ENCODE peak calls at places on chromosome X, in seven cellular contexts. I is OCI-LY7, Q is AG10803, X is osteocyte, B is SK-N-SH, W is mammary epithelial cell, V is WERI-Rb-1. N is an unnamed sample.

GRCh38 chrX:41507899-41508298 is 60.8 kb downstream of the NYX start:
- DNase-seq in I (no peak), Q (no peak), X (no peak), B (no peak), W (no peak), V (no peak), N (no peak)

GRCh38 chrX:20654596-20655106 is 387.9 kb upstream of the RPS6KA3 start:
- DNase-seq in I (no peak), Q (no peak), X (no peak), B (no peak), W (peak; percentile 53), V (no peak), N (no peak)

GRCh38 chrX:39896951-39897740 is 200.6 kb downstream of the BCOR start:
- DNase-seq in I (no peak), Q (peak; percentile 86), X (no peak), B (no peak), W (peak; percentile 57), V (no peak), N (peak; percentile 57)

GRCh38 chrX:136694491-136695087 is 46.6 kb downstream of the CD40LG start:
- DNase-seq in I (peak; percentile 58), Q (peak; percentile 51), X (no peak), B (peak; percentile 62), W (peak; percentile 20), V (no peak), N (peak; percentile 76)

GRCh38 chrX:2374086-2374485 is 126.7 kb downstream of the DHRSX start:
- DNase-seq in I (no peak), Q (peak; percentile 90), X (no peak), B (no peak), W (no peak), V (no peak), N (no peak)

GRCh38 chrX:7278356-7278755 is 130.4 kb upstream of the PUDP start:
- DNase-seq in I (no peak), Q (no peak), X (no peak), B (no peak), W (no peak), V (no peak), N (no peak)

GRCh38 chrX:119541188-119541587 is 24.0 kb downstream of the STEEP1 start:
- DNase-seq in I (no peak), Q (peak; percentile 72), X (no peak), B (no peak), W (no peak), V (no peak), N (peak; percentile 67)

GRCh38 chrX:3585719-3586118 is 127.7 kb downstream of the PRKX start:
- DNase-seq in I (no peak), Q (no peak), X (no peak), B (no peak), W (no peak), V (no peak), N (peak; percentile 14)

GRCh38 chrX:51860679-51861078 is 32.7 kb upstream of the MAGED1 start:
- DNase-seq in I (peak; percentile 33), Q (peak; percentile 34), X (no peak), B (peak; percentile 30), W (peak; percentile 38), V (peak; percentile 13), N (peak; percentile 66)

GRCh38 chrX:132393992-132394391 is 94.8 kb downstream of the MBNL3 start:
- DNase-seq in I (no peak), Q (no peak), X (no peak), B (no peak), W (no peak), V (no peak), N (no peak)

GRCh38 chrX:10582215-10582733 is 38.1 kb downstream of the MID1 start:
- DNase-seq in I (no peak), Q (no peak), X (no peak), B (no peak), W (no peak), V (no peak), N (peak; percentile 34)

GRCh38 chrX:145817666-145818521 is at the start of gene SLITRK2:
- DNase-seq in I (no peak), Q (no peak), X (no peak), B (no peak), W (no peak), V (no peak), N (no peak)

GRCh38 chrX:103585421-103586313 is at the start of gene TCEAL4:
- DNase-seq in I (peak; percentile 49), Q (peak; percentile 12), X (no peak), B (peak; percentile 71), W (peak; percentile 13), V (peak; percentile 47), N (peak; percentile 44)

GRCh38 chrX:69133561-69134542 is 31.4 kb downstream of the PJA1 start:
- DNase-seq in I (peak; percentile 25), Q (peak; percentile 78), X (no peak), B (peak; percentile 68), W (peak; percentile 61), V (peak; percentile 70), N (peak; percentile 84)

GRCh38 chrX:41258281-41258680 is 75.7 kb upstream of the DDX3X start:
- DNase-seq in I (no peak), Q (no peak), X (no peak), B (no peak), W (no peak), V (no peak), N (no peak)

GRCh38 chrX:27966955-27967354 is 14.3 kb downstream of the DCAF8L1 start:
- DNase-seq in I (no peak), Q (peak; percentile 0), X (no peak), B (no peak), W (peak; percentile 34), V (no peak), N (peak; percentile 66)

GRCh38 chrX:53071604-53072417 is 10.4 kb upstream of the TSPYL2 start:
- DNase-seq in I (peak; percentile 84), Q (peak; percentile 46), X (no peak), B (peak; percentile 68), W (peak; percentile 64), V (peak; percentile 63), N (peak; percentile 68)

GRCh38 chrX:97060019-97060418 is 176.3 kb downstream of the RPA4 start:
- DNase-seq in I (no peak), Q (no peak), X (no peak), B (no peak), W (no peak), V (no peak), N (no peak)

GRCh38 chrX:134520860-134521390 is 61.0 kb downstream of the HPRT1 start:
- DNase-seq in I (peak; percentile 41), Q (peak; percentile 68), X (no peak), B (peak; percentile 61), W (peak; percentile 50), V (peak; percentile 51), N (peak; percentile 81)

GRCh38 chrX:44012484-44013096 is 39.4 kb upstream of the NDP start:
- DNase-seq in I (no peak), Q (peak; percentile 85), X (no peak), B (no peak), W (peak; percentile 93), V (no peak), N (peak; percentile 39)

GRCh38 chrX:104370089-104370488 is 115.4 kb upstream of the ESX1 start:
- DNase-seq in I (no peak), Q (peak; percentile 0), X (no peak), B (peak; percentile 4), W (peak; percentile 63), V (no peak), N (peak; percentile 37)

GRCh38 chrX:65932173-65933084 is 107.5 kb downstream of the VSIG4 start:
- DNase-seq in I (peak; percentile 33), Q (no peak), X (no peak), B (peak; percentile 9), W (peak; percentile 93), V (peak; percentile 29), N (no peak)

GRCh38 chrX:112734250-112734649 is 54.5 kb upstream of the LHFPL1 start:
- DNase-seq in I (peak; percentile 8), Q (peak; percentile 61), X (no peak), B (no peak), W (no peak), V (no peak), N (peak; percentile 0)

GRCh38 chrX:41602946-41603345 is 85.8 kb upstream of the GPR34 start:
- DNase-seq in I (no peak), Q (peak; percentile 15), X (no peak), B (no peak), W (no peak), V (no peak), N (peak; percentile 23)

GRCh38 chrX:153551135-153551534 is 33.7 kb downstream of the ATP2B3 start:
- DNase-seq in I (no peak), Q (peak; percentile 57), X (no peak), B (no peak), W (peak; percentile 8), V (no peak), N (peak; percentile 47)

GRCh38 chrX:128754130-128754529 is 701.9 kb upstream of the ACTRT1 start:
- DNase-seq in I (no peak), Q (no peak), X (no peak), B (no peak), W (no peak), V (no peak), N (no peak)

GRCh38 chrX:17412692-17413091 is 37.7 kb downstream of the NHS start:
- DNase-seq in I (no peak), Q (peak; percentile 81), X (no peak), B (peak; percentile 14), W (peak; percentile 86), V (no peak), N (peak; percentile 34)

GRCh38 chrX:114626323-114626722 is 42.4 kb downstream of the HTR2C start:
- DNase-seq in I (no peak), Q (peak; percentile 25), X (no peak), B (peak; percentile 12), W (peak; percentile 5), V (no peak), N (peak; percentile 44)
- TF ChIP-seq CTCF in I (peak; percentile 33), Q (peak; percentile 52), X (peak; percentile 52), B (peak; percentile 66), W (peak; percentile 51), V (no peak), N (peak; percentile 46)

GRCh38 chrX:131063613-131064012 is 5.5 kb downstream of the ARHGAP36 start:
- DNase-seq in I (peak; percentile 3), Q (no peak), X (no peak), B (peak; percentile 49), W (no peak), V (peak; percentile 20), N (no peak)
- TF ChIP-seq CTCF in I (peak; percentile 43), Q (no peak), X (peak; percentile 22), B (peak; percentile 44), W (no peak), V (peak; percentile 51), N (no peak)

DNA sequence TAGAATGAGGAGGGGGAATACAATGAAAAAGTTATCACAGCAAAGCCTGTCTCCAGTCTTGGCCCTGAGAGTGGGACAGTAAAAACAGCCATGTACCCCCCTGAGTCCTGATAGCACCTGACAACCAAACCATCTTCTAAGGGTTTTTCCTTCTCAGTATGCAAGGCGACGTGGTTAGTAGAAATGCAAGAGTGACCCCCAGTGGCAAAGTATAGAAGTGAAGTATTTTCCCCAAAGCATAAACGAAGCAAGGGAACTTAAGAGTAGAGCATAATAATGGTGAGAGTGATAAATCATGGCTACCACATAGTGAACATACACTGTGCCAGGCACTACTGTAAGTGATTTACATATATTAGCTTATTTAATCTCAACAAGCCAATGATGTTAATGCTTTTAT is 52.8 kb downstream of the FAM47C start:
- DNase-seq in I (peak; percentile 24), Q (peak; percentile 17), X (no peak), B (peak; percentile 18), W (peak; percentile 46), V (no peak), N (peak; percentile 68)
- TF ChIP-seq CTCF in I (peak; percentile 72), Q (peak; percentile 55), X (peak; percentile 48), B (peak; percentile 71), W (peak; percentile 52), V (peak; percentile 48), N (peak; percentile 60)

DNA sequence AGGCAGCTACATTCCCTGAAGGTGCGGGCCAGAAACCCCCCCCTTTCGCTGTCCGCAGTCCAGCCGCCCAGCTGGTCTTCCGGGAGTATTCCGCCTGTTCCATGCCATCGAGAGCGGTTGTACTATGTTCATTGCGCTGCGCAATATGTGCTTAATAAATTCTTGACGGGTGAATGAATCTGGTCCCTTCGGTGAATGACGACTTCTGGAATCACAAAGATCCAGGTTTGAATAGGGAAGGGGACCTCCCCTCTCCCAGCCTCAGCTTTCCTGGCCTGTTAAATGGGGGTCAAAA is 777 bp upstream of the TFE3 start:
- DNase-seq in I (no peak), Q (no peak), X (no peak), B (no peak), W (no peak), V (no peak), N (no peak)
- TF ChIP-seq CTCF in I (no peak), Q (no peak), X (no peak), B (no peak), W (no peak), V (no peak), N (no peak)